ENCODE peak calls at places on chromosomes 3 and 15, in eight cellular contexts. T is GM06990; W is GM12865; I is iPS-NIHi11; D is stimulated activated CD4-positive, alpha-beta T cell treated with anti-CD3 and anti-CD28 coated beads, TNF-alpha, amount 100 ng/mL, for 4 hours; C is Right ventricle myocardium superior; B is stimulated activated CD8-positive, alpha-beta memory T cell treated with anti-CD3 and anti-CD28 coated beads, Interleukin-15, amount 100 ng/mL, for 1 hour; N is activated T-cell treated with anti-CD3 and anti-CD28 coated beads for 4 hours. U is an unnamed sample.

GRCh38 chr3:72343078-72343477 is 505.2 kb downstream of the SHQ1 start:
- DNase-seq in C (no peak), W (peak; percentile 46), T (no peak), N (peak; percentile 13), I (no peak), B (no peak), D (no peak), U (peak; percentile 28)

GRCh38 chr3:54307616-54308180 is 185.3 kb downstream of the CACNA2D3 start:
- DNase-seq in D (no peak), I (no peak), C (no peak), B (no peak), N (no peak), W (no peak), T (no peak), U (no peak)

GRCh38 chr15:63256433-63256884 is 20.9 kb upstream of the APH1B start:
- DNase-seq in N (no peak), W (no peak), B (no peak), T (no peak), D (no peak), I (peak; percentile 57), C (no peak), U (no peak)

GRCh38 chr3:149442845-149443544 is 31.5 kb upstream of the TM4SF4 start:
- DNase-seq in C (no peak), D (no peak), W (no peak), T (peak; percentile 35), N (no peak), I (no peak), B (no peak), U (peak; percentile 25)

GRCh38 chr3:132622148-132622547 is 25.1 kb downstream of the ACKR4 start:
- DNase-seq in D (no peak), T (no peak), C (no peak), N (no peak), W (no peak), I (no peak), B (no peak), U (no peak)

GRCh38 chr3:71998995-71999673 is 214.2 kb upstream of the PROK2 start:
- DNase-seq in I (no peak), D (no peak), T (no peak), N (no peak), B (no peak), W (no peak), C (no peak), U (no peak)

GRCh38 chr3:53032609-53033008 is 13.3 kb downstream of the SFMBT1 start:
- DNase-seq in W (no peak), D (no peak), C (no peak), I (no peak), T (no peak), B (no peak), N (no peak), U (no peak)

GRCh38 chr15:91926871-91927270 is 73.4 kb downstream of the SLCO3A1 start:
- DNase-seq in T (no peak), N (no peak), W (no peak), I (no peak), C (no peak), B (no peak), D (no peak), U (no peak)

GRCh38 chr15:28984421-28985375 is 98.9 kb downstream of the APBA2 start:
- DNase-seq in D (no peak), C (no peak), I (peak; percentile 66), T (no peak), B (no peak), N (no peak), W (no peak), U (peak; percentile 26)

U was measured in NB4.